ENCODE peak calls at places on chromosomes 1 and 21, in ten cellular contexts. W is PC-3, L is psoas muscle, F is astrocyte of the spinal cord, Z is upper lobe of left lung, B is gastrocnemius medialis, N is upper lobe of right lung, Y is cardiac fibroblast, H is body of pancreas, T is tibial nerve. S is an unnamed sample.

GRCh38 chr1:185864331-185864730 is 130.1 kb downstream of the HMCN1 start:
- DNase-seq in W (no peak), L (no peak), F (no peak), Z (no peak), B (no peak), N (no peak), Y (no peak), H (no peak), T (no peak), S (no peak)

GRCh38 chr1:162689745-162690671 is 57.7 kb downstream of the DDR2 start:
- DNase-seq in W (peak; percentile 70), L (peak; percentile 35), F (peak; percentile 27), Z (no peak), B (peak; percentile 56), N (no peak), Y (no peak), H (no peak), T (no peak), S (peak; percentile 50)

GRCh38 chr1:55196433-55197035 is 18.6 kb downstream of the USP24 start:
- DNase-seq in W (no peak), L (no peak), F (no peak), Z (no peak), B (no peak), N (no peak), Y (peak; percentile 60), H (no peak), T (no peak), S (peak; percentile 58)

GRCh38 chr1:58664881-58665280 is 35.0 kb downstream of the MYSM1 start:
- DNase-seq in W (no peak), L (no peak), F (no peak), Z (no peak), B (no peak), N (no peak), Y (peak; percentile 35), H (no peak), T (no peak), S (no peak)

GRCh38 chr1:166874464-166874863 is 1.6 kb downstream of the TADA1 start:
- DNase-seq in W (no peak), L (no peak), F (no peak), Z (no peak), B (no peak), N (no peak), Y (no peak), H (no peak), T (no peak), S (no peak)

GRCh38 chr1:229464672-229465071 is 30.8 kb upstream of the ACTA1 start:
- DNase-seq in W (no peak), L (no peak), F (no peak), Z (no peak), B (no peak), N (no peak), Y (no peak), H (no peak), T (no peak), S (no peak)

GRCh38 chr1:10057744-10058294 is 25.1 kb downstream of the UBE4B start:
- DNase-seq in W (no peak), L (no peak), F (no peak), Z (no peak), B (no peak), N (no peak), Y (no peak), H (peak; percentile 66), T (no peak), S (no peak)

GRCh38 chr21:39562791-39563770 is 49.7 kb upstream of the B3GALT5 start:
- DNase-seq in W (no peak), L (no peak), F (no peak), Z (no peak), B (no peak), N (no peak), Y (no peak), H (no peak), T (no peak), S (no peak)

GRCh38 chr1:91148641-91149069 is 126.8 kb upstream of the ZNF644 start:
- DNase-seq in W (no peak), L (no peak), F (no peak), Z (no peak), B (peak; percentile 20), N (no peak), Y (no peak), H (no peak), T (no peak), S (no peak)

GRCh38 chr1:61152706-61153105 is 70.3 kb downstream of the NFIA start:
- DNase-seq in W (no peak), L (no peak), F (no peak), Z (no peak), B (no peak), N (no peak), Y (no peak), H (peak; percentile 17), T (no peak), S (no peak)
- TF ChIP-seq CTCF in W (no peak), L (no peak), F (no peak), Z (no peak), B (no peak), N (no peak), Y (no peak), H (no peak), T (no peak), S (no peak)

GRCh38 chr1:153548722-153549695 is at the start of gene S100A3:
- DNase-seq in W (peak; percentile 83), L (peak; percentile 82), F (peak; percentile 77), Z (no peak), B (peak; percentile 72), N (peak; percentile 65), Y (peak; percentile 92), H (peak; percentile 70), T (peak; percentile 67), S (peak; percentile 88)
- H3K4me3 ChIP-seq in W (no peak within 1 kb of the TSS), L (no peak within 1 kb of the TSS), F (no peak within 1 kb of the TSS), Z (no peak within 1 kb of the TSS), B (no peak within 1 kb of the TSS), N (no peak within 1 kb of the TSS), Y (no peak within 1 kb of the TSS), H (no peak within 1 kb of the TSS), T (no peak within 1 kb of the TSS), S (no peak within 1 kb of the TSS)

DNA sequence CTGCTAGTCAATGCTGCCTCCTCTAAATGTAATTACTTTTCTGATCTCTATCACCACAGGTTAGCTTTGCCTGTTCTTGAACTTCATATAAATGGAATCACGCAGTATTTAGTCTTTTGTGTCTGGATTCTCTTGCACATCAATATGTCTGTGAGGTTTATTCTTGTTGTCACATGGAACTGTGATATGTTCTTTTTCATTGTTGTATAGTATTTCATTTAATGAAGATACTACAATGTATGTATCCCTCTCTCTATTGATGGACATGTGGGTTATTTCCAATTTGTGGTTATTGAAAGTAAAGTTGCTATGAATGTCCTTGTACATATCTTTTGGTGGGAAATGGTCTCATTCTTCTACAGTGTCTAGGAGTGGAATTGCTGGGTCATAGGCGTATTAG is 16.7 kb upstream of the PADI1 start:
- DNase-seq in W (no peak), L (no peak), F (no peak), Z (no peak), B (no peak), N (no peak), Y (no peak), H (no peak), T (no peak), S (no peak)
- TF ChIP-seq CTCF in W (no peak), L (no peak), F (no peak), Z (no peak), B (no peak), N (no peak), Y (no peak), H (no peak), T (no peak), S (no peak)

GRCh38 chr21:41207401-41208388 is 39.7 kb downstream of the BACE2 start:
- DNase-seq in W (no peak), L (peak; percentile 46), F (peak; percentile 63), Z (no peak), B (peak; percentile 29), N (no peak), Y (peak; percentile 84), H (peak; percentile 74), T (peak; percentile 62), S (peak; percentile 48)
- H3K4me3 ChIP-seq in W (no peak overlapping the region), L (no peak overlapping the region), F (no peak overlapping the region), Z (no peak overlapping the region), B (no peak overlapping the region), N (no peak overlapping the region), Y (peak overlapping the region; percentile 28), H (no peak overlapping the region), T (no peak overlapping the region), S (no peak overlapping the region)

GRCh38 chr1:4107291-4107690 is 207.2 kb upstream of the C1orf174 start:
- DNase-seq in W (no peak), L (no peak), F (no peak), Z (no peak), B (no peak), N (peak; percentile 16), Y (no peak), H (peak; percentile 8), T (no peak), S (no peak)

GRCh38 chr1:4109626-4109940 is 209.5 kb upstream of the C1orf174 start:
- DNase-seq in W (no peak), L (no peak), F (no peak), Z (no peak), B (no peak), N (peak; percentile 58), Y (no peak), H (peak; percentile 5), T (no peak), S (no peak)

GRCh38 chr1:4106731-4107130 is 206.7 kb upstream of the C1orf174 start:
- DNase-seq in W (no peak), L (no peak), F (no peak), Z (no peak), B (no peak), N (peak; percentile 53), Y (no peak), H (peak; percentile 0), T (no peak), S (no peak)

GRCh38 chr1:4108741-4109625 is 208.9 kb upstream of the C1orf174 start:
- DNase-seq in W (no peak), L (no peak), F (no peak), Z (no peak), B (no peak), N (peak; percentile 47), Y (no peak), H (peak; percentile 9), T (no peak), S (no peak)

GRCh38 chr1:4108341-4108740 is 208.3 kb upstream of the C1orf174 start:
- DNase-seq in W (no peak), L (no peak), F (no peak), Z (no peak), B (no peak), N (peak; percentile 53), Y (no peak), H (peak; percentile 2), T (no peak), S (no peak)
- TF ChIP-seq CTCF in W (no peak), L (no peak), F (no peak), Z (no peak), B (no peak), N (no peak), Y (no peak), H (no peak), T (no peak), S (no peak)

GRCh38 chr1:5265416-5266075 is 611.1 kb downstream of the AJAP1 start:
- DNase-seq in W (no peak), L (no peak), F (no peak), Z (no peak), B (no peak), N (no peak), Y (no peak), H (no peak), T (no peak), S (no peak)
- H3K4me3 ChIP-seq in W (no peak overlapping the region), L (no peak overlapping the region), F (no peak overlapping the region), Z (no peak overlapping the region), B (no peak overlapping the region), N (no peak overlapping the region), Y (no peak overlapping the region), H (no peak overlapping the region), T (no peak overlapping the region), S (no peak overlapping the region)